ENCODE peak calls at places on chromosomes 4 and X, in four cellular contexts. P is activated CD4-positive, alpha-beta T cell treated with anti-CD3 and anti-CD28 coated beads, Interleukin-2, amount 10 ng/mL, durations not matched to agents 7 days and 5 days; R is AG09309; V is type B pancreatic cell. L is an unnamed sample.

GRCh38 chr4:105196523-105197145 is 50.0 kb downstream of the TET2 start:
- DNase-seq in P (no peak), R (no peak), V (no peak), L (no peak)

GRCh38 chrX:11600578-11600977 is 65.1 kb downstream of the ARHGAP6 start:
- DNase-seq in P (no peak), R (no peak), V (no peak), L (no peak)

GRCh38 chr4:91598696-91599095 is 705.1 kb upstream of the GRID2 start:
- DNase-seq in P (no peak), R (no peak), V (no peak), L (no peak)

GRCh38 chr4:145876531-145877180 is 62.0 kb downstream of the ZNF827 start:
- DNase-seq in P (no peak), R (no peak), V (no peak), L (no peak)

GRCh38 chrX:9730752-9731151 is 34.9 kb downstream of the GPR143 start:
- DNase-seq in P (no peak), R (no peak), V (no peak), L (no peak)

GRCh38 chr4:114312349-114312748 is 286.3 kb upstream of the UGT8 start:
- DNase-seq in P (no peak), R (no peak), V (no peak), L (no peak)

GRCh38 chr4:74267998-74268606 is 40.2 kb upstream of the EPGN start:
- DNase-seq in P (no peak), R (no peak), V (no peak), L (no peak)

GRCh38 chr4:123744664-123745290 is 348.2 kb downstream of the SPRY1 start:
- DNase-seq in P (no peak), R (no peak), V (no peak), L (no peak)

GRCh38 chrX:1507511-1508463 is 29.2 kb downstream of the P2RY8 start:
- DNase-seq in P (peak), R (no peak), V (no peak), L (peak)

GRCh38 chr4:2962099-2962455 is 1.1 kb downstream of the NOP14 start:
- DNase-seq in P (peak), R (no peak), V (no peak), L (no peak)

GRCh38 chr4:111837761-111838160 is 307.5 kb upstream of the FAM241A start:
- DNase-seq in P (no peak), R (no peak), V (no peak), L (no peak)